ENCODE peak calls at places on chromosomes 11 and 22, in six cellular contexts. One of them, this sample, is unnamed.

GRCh38 chr22:22884888-22885840 is 2.5 kb upstream of the IGLL5 start:
- DNase-seq in cardiac muscle cell: no peak
- DNase-seq in transverse colon: peak; percentile 77
- DNase-seq in adrenal gland: peak; percentile 43
- DNase-seq in breast epithelium: no peak
- DNase-seq in lung: no peak
- DNase-seq in this sample: no peak

GRCh38 chr11:65412271-65413076 is 10.1 kb upstream of the NEAT1 start:
- DNase-seq in breast epithelium: no peak
- DNase-seq in adrenal gland: no peak
- DNase-seq in cardiac muscle cell: no peak
- DNase-seq in lung: no peak
- DNase-seq in transverse colon: no peak
- DNase-seq in this sample: no peak

GRCh38 chr11:97722721-97723120 is 1298.0 kb upstream of the CNTN5 start:
- DNase-seq in adrenal gland: no peak
- DNase-seq in breast epithelium: no peak
- DNase-seq in transverse colon: no peak
- DNase-seq in lung: no peak
- DNase-seq in cardiac muscle cell: no peak
- DNase-seq in this sample: no peak

GRCh38 chr22:27472975-27473374 is 328.6 kb downstream of the MN1 start:
- DNase-seq in adrenal gland: no peak
- DNase-seq in transverse colon: no peak
- DNase-seq in lung: no peak
- DNase-seq in breast epithelium: no peak
- DNase-seq in cardiac muscle cell: peak; percentile 22
- DNase-seq in this sample: no peak

GRCh38 chr22:19882446-19883381 is 28.0 kb upstream of the GNB1L start:
- DNase-seq in breast epithelium: no peak
- DNase-seq in lung: no peak
- DNase-seq in cardiac muscle cell: no peak
- DNase-seq in transverse colon: no peak
- DNase-seq in adrenal gland: no peak
- DNase-seq in this sample: no peak

GRCh38 chr11:123145220-123145619 is 49.8 kb downstream of the CLMP start:
- DNase-seq in breast epithelium: no peak
- DNase-seq in transverse colon: no peak
- DNase-seq in lung: peak; percentile 72
- DNase-seq in cardiac muscle cell: no peak
- DNase-seq in adrenal gland: peak; percentile 92
- DNase-seq in this sample: no peak

GRCh38 chr22:50016988-50017700 is 4.6 kb upstream of the IL17REL start:
- DNase-seq in adrenal gland: no peak
- DNase-seq in cardiac muscle cell: no peak
- DNase-seq in breast epithelium: no peak
- DNase-seq in transverse colon: peak; percentile 11
- DNase-seq in lung: no peak
- DNase-seq in this sample: no peak

GRCh38 chr11:134357545-134357839 is 25.7 kb downstream of the GLB1L2 start:
- DNase-seq in cardiac muscle cell: no peak
- DNase-seq in adrenal gland: no peak
- DNase-seq in lung: no peak
- DNase-seq in transverse colon: no peak
- DNase-seq in breast epithelium: no peak
- DNase-seq in this sample: no peak

GRCh38 chr11:77375114-77375513 is 73.6 kb upstream of the GDPD4 start:
- DNase-seq in lung: no peak
- DNase-seq in adrenal gland: no peak
- DNase-seq in cardiac muscle cell: no peak
- DNase-seq in transverse colon: no peak
- DNase-seq in breast epithelium: no peak
- DNase-seq in this sample: peak; percentile 20

GRCh38 chr22:46763051-46763705 is 728 bp downstream of the TBC1D22A start:
- DNase-seq in adrenal gland: peak; percentile 70
- DNase-seq in lung: no peak
- DNase-seq in breast epithelium: no peak
- DNase-seq in cardiac muscle cell: no peak
- DNase-seq in transverse colon: peak; percentile 68
- DNase-seq in this sample: no peak

GRCh38 chr22:17087176-17088131 is 2.7 kb downstream of the IL17RA start:
- DNase-seq in breast epithelium: no peak
- DNase-seq in cardiac muscle cell: no peak
- DNase-seq in lung: no peak
- DNase-seq in adrenal gland: peak; percentile 51
- DNase-seq in transverse colon: no peak
- DNase-seq in this sample: no peak

GRCh38 chr11:97502201-97502600 is 1112.4 kb downstream of the JRKL start:
- DNase-seq in breast epithelium: no peak
- DNase-seq in cardiac muscle cell: no peak
- DNase-seq in adrenal gland: no peak
- DNase-seq in transverse colon: no peak
- DNase-seq in lung: no peak
- DNase-seq in this sample: no peak

GRCh38 chr11:121304750-121305149 is 12.2 kb downstream of the SC5D start:
- DNase-seq in lung: no peak
- DNase-seq in adrenal gland: no peak
- DNase-seq in breast epithelium: no peak
- DNase-seq in transverse colon: no peak
- DNase-seq in cardiac muscle cell: no peak
- DNase-seq in this sample: no peak

GRCh38 chr11:58000699-58001098 is 23.0 kb upstream of the OR9Q1 start:
- DNase-seq in transverse colon: no peak
- DNase-seq in lung: no peak
- DNase-seq in adrenal gland: no peak
- DNase-seq in breast epithelium: no peak
- DNase-seq in cardiac muscle cell: no peak
- DNase-seq in this sample: no peak

GRCh38 chr22:37290737-37291136 is 8.4 kb downstream of the CYTH4 start:
- DNase-seq in cardiac muscle cell: no peak
- DNase-seq in transverse colon: no peak
- DNase-seq in lung: no peak
- DNase-seq in breast epithelium: no peak
- DNase-seq in adrenal gland: no peak
- DNase-seq in this sample: no peak

GRCh38 chr11:65911682-65912568 is 6.9 kb downstream of the C11orf68 start:
- DNase-seq in transverse colon: peak; percentile 40
- DNase-seq in lung: peak; percentile 52
- DNase-seq in adrenal gland: no peak
- DNase-seq in cardiac muscle cell: peak; percentile 51
- DNase-seq in breast epithelium: no peak
- DNase-seq in this sample: peak; percentile 27

GRCh38 chr11:131583823-131584222 is 213.4 kb downstream of the NTM start:
- DNase-seq in cardiac muscle cell: no peak
- DNase-seq in lung: no peak
- DNase-seq in breast epithelium: no peak
- DNase-seq in adrenal gland: no peak
- DNase-seq in transverse colon: no peak
- DNase-seq in this sample: no peak

DNA sequence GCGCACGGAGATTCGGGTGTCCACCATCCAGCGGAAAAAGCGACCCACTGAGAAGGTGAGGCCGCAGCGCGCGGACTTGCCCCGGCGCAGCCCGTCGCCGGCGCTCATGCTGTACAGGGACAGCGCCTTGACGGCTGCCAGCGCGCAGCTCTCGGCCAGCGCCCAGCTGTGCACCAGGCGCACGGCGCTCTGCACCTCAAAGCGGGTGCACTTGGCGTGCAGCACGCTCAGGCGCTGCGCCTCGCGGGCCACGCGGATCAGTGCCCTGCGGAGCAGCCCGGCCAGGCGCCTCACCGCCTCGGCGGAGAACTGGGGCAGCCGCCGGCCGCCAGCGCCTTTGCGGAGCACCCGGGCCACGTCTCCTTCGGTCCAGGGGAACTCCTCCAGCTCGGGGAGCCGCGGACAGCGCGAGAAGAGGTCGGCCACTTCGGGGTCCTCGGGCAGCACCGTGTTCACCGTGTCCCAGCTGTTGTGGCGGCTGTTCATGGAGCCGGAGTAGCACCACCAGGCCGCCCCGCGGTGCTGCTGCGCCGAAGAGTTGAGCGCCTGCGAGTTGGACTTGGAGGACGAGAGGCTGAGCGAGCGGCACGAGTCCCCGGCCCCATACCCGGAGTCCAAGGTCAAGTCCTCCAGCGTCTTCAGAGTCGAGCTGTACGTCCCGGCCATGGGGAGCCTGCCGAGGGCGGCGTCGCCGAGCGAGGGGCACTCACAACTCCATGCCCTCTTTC is 728 bp downstream of the ABTB2 start:
- DNase-seq in breast epithelium: no peak
- DNase-seq in cardiac muscle cell: peak; percentile 80
- DNase-seq in transverse colon: peak; percentile 48
- DNase-seq in adrenal gland: peak; percentile 75
- DNase-seq in lung: peak; percentile 59
- DNase-seq in this sample: peak; percentile 54
- H3K4me3 ChIP-seq in breast epithelium: peak overlapping the region; percentile 59
- H3K4me3 ChIP-seq in cardiac muscle cell: peak overlapping the region; percentile 84
- H3K4me3 ChIP-seq in transverse colon: peak overlapping the region; percentile 62
- H3K4me3 ChIP-seq in adrenal gland: peak overlapping the region; percentile 24
- H3K4me3 ChIP-seq in lung: peak overlapping the region; percentile 48
- H3K4me3 ChIP-seq in this sample: peak overlapping the region; percentile 54

DNA sequence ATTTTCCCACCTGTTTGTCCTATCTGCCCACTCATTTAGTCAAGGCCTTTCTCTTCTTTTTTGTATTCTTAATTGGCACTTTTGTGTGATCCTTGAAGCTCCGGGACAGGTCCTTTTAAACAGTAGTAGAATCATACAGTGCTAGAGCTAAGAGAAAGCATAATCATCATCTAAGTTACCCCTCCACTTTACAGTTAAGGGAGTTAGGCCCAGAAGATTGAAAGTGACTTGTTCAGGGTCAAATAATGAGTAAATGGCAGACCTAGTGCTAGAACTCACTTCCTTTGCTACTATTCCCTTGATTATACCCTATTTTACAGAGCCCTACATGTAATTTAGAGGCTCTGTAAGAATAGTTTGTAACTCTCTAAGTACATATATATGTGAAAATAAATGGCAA is 2.5 kb downstream of the USP47 start:
- DNase-seq in cardiac muscle cell: no peak
- DNase-seq in breast epithelium: no peak
- DNase-seq in transverse colon: no peak
- DNase-seq in adrenal gland: no peak
- DNase-seq in lung: no peak
- DNase-seq in this sample: peak; percentile 6
- H3K4me1 ChIP-seq in cardiac muscle cell: peaks cover 57% of the 10 kb centered on the region
- H3K4me1 ChIP-seq in breast epithelium: peaks cover 24% of the 10 kb centered on the region
- H3K4me1 ChIP-seq in transverse colon: peaks cover 51% of the 10 kb centered on the region
- H3K4me1 ChIP-seq in adrenal gland: peaks cover 64% of the 10 kb centered on the region
- H3K4me1 ChIP-seq in lung: peaks cover 21% of the 10 kb centered on the region
- H3K4me1 ChIP-seq in this sample: peaks cover 14% of the 10 kb centered on the region

DNA sequence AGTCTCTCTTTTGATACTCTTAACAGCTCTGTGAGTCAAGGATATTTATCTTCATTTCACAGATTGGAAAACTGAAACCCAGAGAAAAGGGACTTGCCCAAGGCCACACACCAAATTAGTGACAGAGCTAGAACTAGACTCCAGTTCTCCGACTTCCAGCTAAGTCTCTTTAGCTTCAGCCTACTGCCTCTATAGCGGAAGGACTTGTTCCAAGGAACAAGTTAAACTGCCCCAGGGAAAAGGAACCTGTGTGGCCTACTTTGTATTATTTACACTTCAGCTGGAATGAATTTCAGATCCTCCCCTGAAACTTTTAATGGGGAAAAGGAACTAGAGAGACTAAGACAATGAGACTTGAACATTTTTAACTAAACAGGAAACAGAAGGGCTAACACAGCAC is 1.2 kb downstream of the LRRC51 start:
- DNase-seq in cardiac muscle cell: no peak
- DNase-seq in breast epithelium: no peak
- DNase-seq in lung: no peak
- DNase-seq in adrenal gland: peak; percentile 28
- DNase-seq in transverse colon: no peak
- DNase-seq in this sample: no peak
- H3K4me3 ChIP-seq in cardiac muscle cell: no peak overlapping the region
- H3K4me3 ChIP-seq in breast epithelium: no peak overlapping the region
- H3K4me3 ChIP-seq in lung: no peak overlapping the region
- H3K4me3 ChIP-seq in adrenal gland: no peak overlapping the region
- H3K4me3 ChIP-seq in transverse colon: no peak overlapping the region
- H3K4me3 ChIP-seq in this sample: no peak overlapping the region

DNA sequence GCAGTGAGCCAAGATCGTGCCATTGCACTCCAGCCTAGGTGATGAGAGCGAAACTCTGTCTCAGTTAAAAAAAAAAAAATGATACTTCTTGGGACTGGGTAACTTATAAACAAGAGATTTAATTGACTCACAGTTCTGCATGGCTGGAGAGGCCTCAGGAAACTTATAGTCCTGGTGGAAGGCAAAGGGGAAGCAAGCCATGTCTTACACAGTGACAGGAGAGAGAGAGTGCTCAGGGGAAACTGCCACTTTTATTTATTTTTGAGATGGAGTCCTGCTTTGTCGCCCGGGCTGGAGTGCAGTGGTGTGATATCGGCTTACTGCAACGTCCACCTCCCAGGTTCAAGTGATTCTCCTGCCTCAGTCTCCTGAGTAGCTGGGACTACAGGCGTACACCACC is 8.2 kb downstream of the SDF2L1 start:
- DNase-seq in transverse colon: no peak
- DNase-seq in cardiac muscle cell: no peak
- DNase-seq in lung: no peak
- DNase-seq in adrenal gland: no peak
- DNase-seq in breast epithelium: no peak
- DNase-seq in this sample: no peak
- H3K4me1 ChIP-seq in transverse colon: peaks cover 15% of the 10 kb centered on the region
- H3K4me1 ChIP-seq in cardiac muscle cell: peaks cover 13% of the 10 kb centered on the region
- H3K4me1 ChIP-seq in lung: peaks cover 5% of the 10 kb centered on the region
- H3K4me1 ChIP-seq in adrenal gland: peaks cover 14% of the 10 kb centered on the region
- H3K4me1 ChIP-seq in breast epithelium: peaks cover 7% of the 10 kb centered on the region
- H3K4me1 ChIP-seq in this sample: peaks cover 14% of the 10 kb centered on the region

This sample was measured in HAP-1.